ENCODE peak calls at places on chromosomes 1 and 21, in seven cellular contexts. N, V, H, Z, A, R and U are unnamed samples. For H3K4me1, the result is how much of the 10 kb centered on the place peaks cover.

GRCh38 chr21:41367598-41368360 is 6.0 kb downstream of the MX2 start:
- DNase-seq in A (no peak), N (no peak), H (no peak), V (peak), Z (no peak), R (no peak), U (no peak)

GRCh38 chr1:96510911-96511310 is 210.7 kb upstream of the PTBP2 start:
- DNase-seq in V (no peak), A (no peak), Z (no peak), R (no peak), N (no peak), H (no peak), U (no peak)

GRCh38 chr1:100793661-100794060 is 74.1 kb downstream of the VCAM1 start:
- DNase-seq in Z (no peak), H (no peak), R (peak), A (no peak), N (no peak), V (no peak), U (no peak)

GRCh38 chr1:62391369-62391971 is 45.4 kb upstream of the USP1 start:
- DNase-seq in Z (no peak), H (no peak), A (no peak), V (no peak), N (peak), R (peak), U (no peak)

GRCh38 chr1:42206164-42206563 is 41.6 kb upstream of the GUCA2A start:
- DNase-seq in N (no peak), A (no peak), V (no peak), H (no peak), R (no peak), Z (no peak), U (no peak)

GRCh38 chr1:41045740-41046139 is 24.2 kb upstream of the SLFNL1 start:
- DNase-seq in V (no peak), A (no peak), N (no peak), H (peak), R (no peak), Z (peak), U (no peak)

GRCh38 chr1:20476260-20477038 is 9.6 kb downstream of the CAMK2N1 start:
- DNase-seq in Z (no peak), A (no peak), R (peak), V (no peak), H (no peak), N (no peak), U (no peak)

GRCh38 chr1:167273027-167273800 is 52.5 kb downstream of the POU2F1 start:
- DNase-seq in V (no peak), H (no peak), A (no peak), R (no peak), Z (no peak), N (no peak), U (no peak)

GRCh38 chr21:42512346-42513034 is 1.2 kb upstream of the SLC37A1 start:
- DNase-seq in V (peak), Z (no peak), H (no peak), N (no peak), A (no peak), R (no peak), U (no peak)

GRCh38 chr1:67261646-67262045 is 46.0 kb upstream of the IL12RB2 start:
- DNase-seq in Z (no peak), N (no peak), H (no peak), A (peak), V (no peak), R (peak), U (no peak)

GRCh38 chr1:198672124-198672523 is 33.3 kb downstream of the PTPRC start:
- DNase-seq in V (no peak), A (no peak), Z (no peak), N (no peak), R (no peak), H (no peak), U (no peak)

GRCh38 chr1:97505816-97506215 is 415.0 kb downstream of the DPYD start:
- DNase-seq in R (no peak), V (no peak), A (no peak), H (no peak), N (no peak), Z (no peak), U (no peak)

GRCh38 chr1:54277451-54278355 is 77.7 kb downstream of the MRPL37 start:
- DNase-seq in H (peak), A (no peak), R (no peak), V (peak), Z (peak), N (no peak), U (no peak)

GRCh38 chr1:112866151-112866550 is 89.8 kb downstream of the SLC16A1 start:
- DNase-seq in N (no peak), Z (no peak), A (no peak), R (no peak), V (no peak), H (no peak), U (no peak)

GRCh38 chr1:118118469-118118868 is 66.6 kb downstream of the SPAG17 start:
- DNase-seq in A (no peak), V (no peak), H (no peak), Z (peak), R (no peak), N (no peak), U (no peak)

GRCh38 chr1:92883297-92883696 is 51.5 kb downstream of the RPL5 start:
- DNase-seq in R (no peak), V (no peak), N (no peak), H (no peak), Z (no peak), A (no peak), U (no peak)

GRCh38 chr1:197838836-197839235 is 63.6 kb upstream of the DENND1B start:
- DNase-seq in R (no peak), H (no peak), Z (no peak), N (no peak), V (no peak), A (no peak), U (no peak)

GRCh38 chr1:202023033-202023433 is 12.6 kb downstream of the ELF3 start:
- DNase-seq in H (no peak), Z (no peak), R (no peak), N (no peak), V (no peak), A (no peak), U (no peak)

GRCh38 chr21:16079830-16080229 is 350.0 kb downstream of the USP25 start:
- DNase-seq in Z (no peak), V (no peak), A (no peak), R (no peak), N (no peak), H (no peak), U (no peak)

GRCh38 chr1:87968259-87968955 is 639.7 kb downstream of the LMO4 start:
- DNase-seq in Z (peak), N (no peak), R (peak), H (peak), A (no peak), V (peak), U (no peak)

GRCh38 chr1:227320476-227320875 is 2.2 kb upstream of the CDC42BPA start:
- DNase-seq in Z (no peak), R (no peak), A (no peak), H (no peak), V (no peak), N (no peak), U (no peak)

GRCh38 chr21:36321325-36322082 is 1.5 kb downstream of the MORC3 start:
- DNase-seq in A (no peak), Z (no peak), R (peak), N (peak), V (no peak), H (no peak), U (peak)

GRCh38 chr1:1355376-1355775 is 3.0 kb downstream of the MXRA8 start:
- DNase-seq in A (no peak), Z (no peak), N (no peak), H (no peak), V (no peak), R (no peak), U (no peak)

DNA sequence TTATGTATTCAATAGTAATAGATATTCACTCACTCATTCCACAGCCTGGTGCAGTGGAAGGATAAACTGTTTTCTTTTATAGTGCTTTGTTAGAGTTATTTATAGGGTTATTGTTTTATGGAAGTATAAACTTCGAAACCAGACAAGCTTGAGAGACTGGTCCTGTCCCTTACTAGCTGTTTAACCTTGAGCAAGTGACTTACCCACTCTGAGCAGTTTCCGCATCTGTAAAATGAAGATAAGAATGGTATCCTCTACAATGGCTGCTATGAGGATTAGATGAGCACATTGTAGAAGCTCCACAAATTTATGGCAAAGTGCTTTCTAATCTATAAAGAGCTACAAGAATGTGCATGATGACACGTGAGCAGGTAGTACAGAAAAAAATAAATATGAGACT is 30.8 kb upstream of the EPS15 start:
- DNase-seq in Z (no peak), R (no peak), N (no peak), A (no peak), V (no peak), H (no peak), U (no peak)
- H3K27ac ChIP-seq in Z (no peak), R (no peak), N (no peak), A (no peak), V (no peak), H (no peak), U (no peak)

GRCh38 chr1:107405241-107405640 is 264.4 kb downstream of the NTNG1 start:
- DNase-seq in R (no peak), A (no peak), Z (no peak), V (no peak), N (no peak), H (no peak), U (no peak)
- H3K4me3 ChIP-seq in R (no peak), A (no peak), Z (no peak), V (no peak), N (no peak), H (no peak), U (no peak)

DNA sequence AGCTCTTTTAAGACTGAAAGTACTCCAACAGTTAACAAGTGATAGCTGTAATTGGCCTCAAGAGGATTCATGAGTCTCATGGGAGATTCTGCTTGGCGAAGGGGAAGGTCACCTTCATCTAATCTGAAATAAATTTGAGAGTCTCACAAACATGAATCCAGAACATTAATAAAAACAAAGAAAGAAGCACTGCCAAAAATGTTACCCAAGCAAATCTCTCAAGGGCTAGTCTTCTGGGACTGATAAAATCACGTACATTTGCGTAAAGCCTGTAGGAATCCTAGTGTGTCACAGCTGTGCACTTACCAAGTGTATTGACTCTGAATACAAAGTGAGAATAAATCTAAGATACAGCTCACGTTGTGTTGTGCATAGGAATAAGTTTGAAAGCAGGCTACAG is 21.2 kb upstream of the NUF2 start:
- DNase-seq in H (no peak), V (no peak), R (no peak), Z (no peak), N (no peak), A (no peak), U (no peak)
- H3K4me1 ChIP-seq in H (under half), V (under half), R (under half), Z (under half), N (under half), A (under half), U (under half)

GRCh38 chr1:85584264-85584781 is 3.8 kb downstream of the CCN1 start:
- DNase-seq in R (peak), N (peak), A (no peak), V (no peak), Z (no peak), H (no peak), U (no peak)
- H3K27ac ChIP-seq in R (peak), N (peak), A (no peak), V (peak), Z (peak), H (peak), U (no peak)